ENCODE peak calls at places on chromosomes 6 and 20, in four cellular contexts. One of them, this sample, is unnamed.

GRCh38 chr6:28953039-28953872 is 29.5 kb upstream of the TRIM27 start:
- DNase-seq in H7: peak; percentile 75
- DNase-seq in fibroblast of mammary gland: peak; percentile 68
- DNase-seq in hippocampal formation: no peak
- DNase-seq in this sample: peak; percentile 69

GRCh38 chr6:15874821-15875220 is 212.0 kb upstream of the DTNBP1 start:
- DNase-seq in H7: no peak
- DNase-seq in fibroblast of mammary gland: peak; percentile 53
- DNase-seq in hippocampal formation: no peak
- DNase-seq in this sample: peak; percentile 64

GRCh38 chr6:106870824-106871300 is 103.7 kb downstream of the CD24 start:
- DNase-seq in hippocampal formation: no peak
- DNase-seq in H7: no peak
- DNase-seq in fibroblast of mammary gland: peak; percentile 7
- DNase-seq in this sample: peak; percentile 18

GRCh38 chr20:18543932-18544331 is 23.3 kb upstream of the SMIM26 start:
- DNase-seq in fibroblast of mammary gland: no peak
- DNase-seq in hippocampal formation: no peak
- DNase-seq in H7: no peak
- DNase-seq in this sample: no peak

GRCh38 chr6:8315154-8315553 is 120.2 kb downstream of the SLC35B3 start:
- DNase-seq in hippocampal formation: no peak
- DNase-seq in H7: no peak
- DNase-seq in fibroblast of mammary gland: no peak
- DNase-seq in this sample: no peak

GRCh38 chr6:3997144-3997770 is 81.7 kb downstream of the FAM217A start:
- DNase-seq in hippocampal formation: peak; percentile 47
- DNase-seq in fibroblast of mammary gland: peak; percentile 64
- DNase-seq in H7: no peak
- DNase-seq in this sample: peak; percentile 44

GRCh38 chr6:139017227-139017626 is 11.3 kb upstream of the ABRACL start:
- DNase-seq in fibroblast of mammary gland: no peak
- DNase-seq in hippocampal formation: no peak
- DNase-seq in H7: no peak
- DNase-seq in this sample: no peak

GRCh38 chr6:53796791-53797190 is 2.0 kb downstream of the LRRC1 start:
- DNase-seq in H7: no peak
- DNase-seq in hippocampal formation: no peak
- DNase-seq in fibroblast of mammary gland: no peak
- DNase-seq in this sample: peak; percentile 47

GRCh38 chr6:107585815-107586435 is 96.0 kb downstream of the SOBP start:
- DNase-seq in fibroblast of mammary gland: no peak
- DNase-seq in hippocampal formation: no peak
- DNase-seq in H7: peak; percentile 14
- DNase-seq in this sample: no peak